ENCODE peak calls at places on chromosomes 5 and 9, in ten cellular contexts. Q is hypothalamus, D is NCI-H2081, P is PC-3, G is kidney tubule cell, N is HT1080, B is amniotic epithelial cell, M is nephron progenitor cell, J is endothelial cell, R is fibroblast of the aortic adventitia. Y is an unnamed sample.

GRCh38 chr9:21709464-21710058 is 92.9 kb upstream of the MTAP start:
- DNase-seq in Q (no peak), B (peak), R (peak), M (peak), G (peak), J (peak), D (peak), P (peak), N (no peak), Y (peak)

GRCh38 chr9:19174127-19174921 is 47.0 kb upstream of the PLIN2 start:
- DNase-seq in P (peak), N (peak), J (peak), M (peak), G (peak), Q (no peak), B (peak), R (peak), D (peak), Y (peak)

GRCh38 chr5:162067651-162068411 is at the start of gene GABRG2:
- DNase-seq in N (no peak), R (no peak), B (no peak), Q (no peak), J (no peak), M (no peak), G (no peak), P (no peak), D (no peak), Y (no peak)

GRCh38 chr5:30401479-30402058 is 791.9 kb upstream of the CDH6 start:
- DNase-seq in D (peak), P (peak), N (peak), G (peak), M (peak), J (peak), B (peak), R (peak), Q (no peak), Y (no peak)

GRCh38 chr5:149271717-149272558 is at the start of gene AFAP1L1:
- DNase-seq in D (peak), J (peak), P (peak), G (peak), Q (peak), B (peak), R (peak), N (no peak), M (peak), Y (peak)

GRCh38 chr5:80959768-80960442 is at the start of gene RASGRF2:
- DNase-seq in J (peak), G (peak), Q (peak), R (peak), M (peak), P (no peak), N (peak), B (peak), D (no peak), Y (peak)

GRCh38 chr5:42241636-42242035 is 181.6 kb upstream of the GHR start:
- DNase-seq in N (no peak), Q (no peak), B (no peak), P (peak), J (no peak), M (no peak), D (no peak), R (no peak), G (no peak), Y (no peak)

GRCh38 chr5:76542887-76543690 is 80.1 kb downstream of the F2RL2 start:
- DNase-seq in G (no peak), M (peak), Q (no peak), P (no peak), R (no peak), B (peak), N (no peak), J (no peak), D (no peak), Y (no peak)

GRCh38 chr5:78533356-78533755 is 115.2 kb downstream of the LHFPL2 start:
- DNase-seq in Q (no peak), G (no peak), R (peak), B (peak), J (no peak), N (peak), P (peak), D (peak), M (no peak), Y (no peak)

GRCh38 chr5:83000448-83000847 is 76.7 kb downstream of the TMEM167A start:
- DNase-seq in R (peak), P (no peak), J (no peak), N (peak), M (no peak), D (no peak), B (no peak), Q (no peak), G (peak), Y (no peak)

GRCh38 chr9:97176206-97176605 is 131.3 kb upstream of the CCDC180 start:
- DNase-seq in M (no peak), G (no peak), B (peak), N (no peak), D (no peak), P (peak), R (no peak), J (no peak), Q (no peak), Y (no peak)

GRCh38 chr9:5587024-5587423 is 41.9 kb upstream of the RIC1 start:
- DNase-seq in G (peak), B (peak), Q (no peak), J (no peak), N (peak), P (peak), D (no peak), R (peak), M (no peak), Y (no peak)

GRCh38 chr5:137142371-137143243 is 356.5 kb downstream of the SPOCK1 start:
- DNase-seq in D (no peak), B (peak), J (no peak), R (peak), N (peak), Q (no peak), P (peak), M (no peak), G (peak), Y (no peak)

GRCh38 chr9:136047076-136047774 is 47.9 kb downstream of the NACC2 start:
- DNase-seq in R (no peak), G (no peak), B (no peak), J (no peak), M (no peak), N (no peak), D (no peak), P (no peak), Q (no peak), Y (no peak)

Y was measured in ELF-1.